ENCODE peak calls at places on chromosomes 6 and 20, in six cellular contexts. X is stomach; I is CD8-positive, alpha-beta T cell; P is gastrocnemius medialis; D is ovary; C is body of pancreas. W is an unnamed sample. For H3K4me1, the result is how much of the 10 kb centered on the place peaks cover.

GRCh38 chr6:81816387-81816786 is 63.9 kb upstream of the TENT5A start:
- DNase-seq in I (no peak), D (no peak), X (no peak), C (no peak), P (no peak), W (no peak)

GRCh38 chr6:106894978-106895702 is 79.4 kb downstream of the CD24 start:
- DNase-seq in C (no peak), P (no peak), D (no peak), X (peak), I (no peak), W (no peak)

GRCh38 chr6:116511424-116512131 is at the start of gene CALHM5:
- DNase-seq in D (peak), P (no peak), I (no peak), C (no peak), X (no peak), W (no peak)

GRCh38 chr20:21526776-21527175 is 12.9 kb upstream of the NKX2-2 start:
- DNase-seq in X (no peak), D (no peak), P (no peak), I (no peak), C (no peak), W (no peak)

GRCh38 chr6:108578595-108579038 is 17.9 kb downstream of the FOXO3 start:
- DNase-seq in I (no peak), D (no peak), P (no peak), C (no peak), X (no peak), W (no peak)

GRCh38 chr6:112041535-112041934 is 12.4 kb upstream of the CCN6 start:
- DNase-seq in D (no peak), X (no peak), I (no peak), C (no peak), P (no peak), W (no peak)

GRCh38 chr20:58246346-58246745 is 17.9 kb upstream of the ANKRD60 start:
- DNase-seq in X (no peak), C (no peak), I (no peak), D (no peak), P (no peak), W (no peak)

GRCh38 chr6:132282696-132283095 is 118.6 kb downstream of the MOXD1 start:
- DNase-seq in I (no peak), P (no peak), X (no peak), C (no peak), D (no peak), W (no peak)

GRCh38 chr6:42118162-42119001 is 24.0 kb downstream of the C6orf132 start:
- DNase-seq in X (peak), C (peak), D (no peak), P (peak), I (no peak), W (no peak)

GRCh38 chr6:169101981-169102380 is 151.7 kb downstream of the THBS2 start:
- DNase-seq in P (no peak), X (no peak), I (no peak), C (no peak), D (no peak), W (no peak)

GRCh38 chr6:80537321-80537972 is 431.0 kb downstream of the BCKDHB start:
- DNase-seq in I (no peak), X (no peak), D (no peak), C (no peak), P (no peak), W (no peak)

GRCh38 chr6:46565531-46565930 is 74.3 kb upstream of the RCAN2 start:
- DNase-seq in P (no peak), C (no peak), X (no peak), I (no peak), D (no peak), W (no peak)

GRCh38 chr6:97460394-97460793 is 177.4 kb upstream of the MMS22L start:
- DNase-seq in C (no peak), D (no peak), I (no peak), P (no peak), X (no peak), W (no peak)

GRCh38 chr6:16079354-16079753 is 49.5 kb upstream of the MYLIP start:
- DNase-seq in C (no peak), D (no peak), X (no peak), I (no peak), P (no peak), W (no peak)

GRCh38 chr20:50655325-50655880 is 35.9 kb downstream of the RIPOR3 start:
- DNase-seq in D (peak), X (no peak), P (peak), I (no peak), C (no peak), W (no peak)

GRCh38 chr6:73516712-73517489 is 3.9 kb downstream of the EEF1A1 start:
- DNase-seq in I (no peak), C (no peak), D (no peak), P (no peak), X (no peak), W (no peak)

GRCh38 chr6:35068206-35068605 is 72.9 kb downstream of the TCP11 start:
- DNase-seq in P (no peak), C (no peak), D (no peak), I (no peak), X (no peak), W (no peak)

GRCh38 chr6:40983752-40984151 is 55.3 kb downstream of the UNC5CL start:
- DNase-seq in P (no peak), C (no peak), D (no peak), I (no peak), X (no peak), W (no peak)

GRCh38 chr6:113594726-113595125 is 262.4 kb upstream of the MARCKS start:
- DNase-seq in C (no peak), X (no peak), P (no peak), D (no peak), I (no peak), W (no peak)

GRCh38 chr20:36773123-36773547 is 428 bp downstream of the DSN1 start:
- DNase-seq in I (no peak), P (no peak), C (no peak), D (no peak), X (no peak), W (no peak)

DNA sequence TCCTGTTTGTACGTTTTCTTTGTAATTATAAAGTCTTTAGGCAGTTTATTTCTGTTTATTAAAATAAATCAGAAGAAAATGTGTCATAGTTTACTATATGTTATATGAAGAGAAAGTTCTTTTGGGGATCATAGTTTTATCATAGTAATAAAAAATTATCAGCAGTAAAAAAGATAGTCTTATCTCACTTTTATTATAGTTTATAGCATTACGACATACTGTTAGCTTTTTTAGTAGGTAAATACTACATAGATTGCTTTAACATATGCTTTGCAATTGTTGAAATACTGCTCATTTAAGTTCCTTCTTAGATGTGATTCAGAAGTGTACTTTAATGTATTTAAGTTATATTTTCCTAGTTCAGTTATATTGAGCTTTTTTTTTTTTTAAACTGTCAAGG is 13.9 kb downstream of the QKI start:
- DNase-seq in X (no peak), I (no peak), C (no peak), P (no peak), D (no peak), W (no peak)
- H3K4me1 ChIP-seq in X (half or more), I (under half), C (under half), P (half or more), D (under half), W (under half)

DNA sequence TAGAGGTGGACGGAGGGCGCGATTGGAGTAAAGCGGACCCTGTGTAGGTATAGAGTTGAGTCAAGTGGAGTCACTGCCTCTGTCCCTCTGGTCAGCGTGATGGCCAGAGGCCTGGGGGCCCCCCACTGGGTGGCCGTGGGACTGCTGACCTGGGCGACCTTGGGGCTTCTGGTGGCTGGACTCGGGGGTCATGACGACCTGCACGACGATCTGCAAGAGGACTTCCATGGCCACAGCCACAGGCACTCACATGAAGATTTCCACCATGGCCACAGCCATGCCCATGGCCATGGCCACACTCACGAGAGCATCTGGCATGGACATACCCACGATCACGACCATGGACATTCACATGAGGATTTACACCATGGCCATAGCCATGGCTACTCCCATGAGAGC is 479 bp downstream of the SLC39A7 start:
- DNase-seq in I (no peak), D (peak), C (peak), X (no peak), P (no peak), W (no peak)
- H3K4me1 ChIP-seq in I (half or more), D (under half), C (half or more), X (half or more), P (half or more), W (under half)

GRCh38 chr6:32947552-32948465 is 5.1 kb downstream of the HLA-DMA start:
- DNase-seq in D (no peak), C (peak), X (no peak), P (no peak), I (no peak), W (no peak)

GRCh38 chr6:32949113-32949512 is 3.8 kb downstream of the HLA-DMA start:
- DNase-seq in P (no peak), D (no peak), I (no peak), C (no peak), X (no peak), W (no peak)

GRCh38 chr6:32950449-32950848 is 2.4 kb downstream of the HLA-DMA start:
- DNase-seq in P (no peak), D (no peak), I (no peak), X (no peak), C (no peak), W (no peak)

GRCh38 chr6:32952817-32953739 is at the start of gene HLA-DMA:
- DNase-seq in P (peak), I (peak), D (peak), C (peak), X (peak), W (peak)

GRCh38 chr6:32950010-32950409 is 2.9 kb downstream of the HLA-DMA start:
- DNase-seq in D (no peak), P (no peak), C (no peak), X (no peak), I (no peak), W (no peak)
- H3K4me1 ChIP-seq in D (under half), P (under half), C (under half), X (under half), I (under half), W (under half)

GRCh38 chr6:44061375-44062104 is 65.7 kb downstream of the MRPL14 start:
- DNase-seq in D (no peak), X (no peak), I (no peak), C (no peak), P (no peak), W (no peak)

GRCh38 chr6:44057931-44058616 is 69.2 kb downstream of the MRPL14 start:
- DNase-seq in X (no peak), P (no peak), D (no peak), I (no peak), C (no peak), W (no peak)

GRCh38 chr6:44060622-44061374 is 66.5 kb downstream of the MRPL14 start:
- DNase-seq in X (no peak), C (no peak), P (peak), I (no peak), D (no peak), W (no peak)

GRCh38 chr6:44058617-44059358 is 68.5 kb downstream of the MRPL14 start:
- DNase-seq in C (no peak), P (peak), I (no peak), X (peak), D (no peak), W (no peak)

DNA sequence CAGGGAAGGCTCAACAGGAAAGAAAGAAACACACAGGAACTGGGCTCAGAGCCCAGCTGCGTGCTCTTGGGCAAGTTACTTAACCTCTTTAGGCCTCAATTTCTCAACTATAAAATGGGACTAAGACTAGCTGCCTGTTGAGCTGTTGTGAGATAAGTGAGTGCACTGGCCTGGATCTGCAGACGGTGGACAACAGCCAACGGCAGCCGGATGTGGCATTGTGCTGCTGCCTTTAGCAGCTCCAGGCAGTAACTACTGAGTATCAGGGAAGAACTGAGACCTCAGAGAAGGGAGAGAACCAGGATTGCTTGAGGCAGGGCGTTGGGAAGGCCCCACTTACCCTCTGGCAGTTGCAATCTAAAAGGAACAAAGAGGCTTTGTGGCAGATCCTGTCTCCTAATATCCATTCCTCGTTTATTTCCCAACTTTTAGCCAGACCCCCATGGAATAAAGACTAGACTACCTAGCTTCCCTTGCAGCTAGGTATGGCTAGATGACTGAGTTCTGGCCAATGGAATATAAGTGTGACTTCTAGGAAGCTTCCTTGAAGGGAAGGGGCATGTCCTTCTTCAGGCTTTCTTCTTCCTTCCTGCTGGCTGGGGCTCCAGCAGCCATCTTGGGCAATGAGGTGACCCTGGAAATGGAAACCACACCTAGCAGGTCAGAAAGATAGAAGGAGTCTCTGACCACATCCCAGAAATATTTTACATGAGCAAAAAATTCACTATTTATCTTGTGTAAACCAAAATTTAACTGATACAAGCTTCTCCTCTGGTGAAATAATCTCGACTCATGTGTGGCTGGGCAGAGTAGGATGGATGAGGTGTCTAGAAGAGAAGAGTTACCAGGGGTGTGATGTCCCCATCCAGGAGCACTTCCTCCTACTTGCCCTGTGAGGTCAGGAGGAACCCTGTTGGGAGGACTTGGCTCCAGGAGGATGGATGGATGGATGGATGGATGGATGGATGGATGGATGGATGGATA is 67.6 kb downstream of the MRPL14 start:
- DNase-seq in I (no peak), C (no peak), D (no peak), X (peak), P (no peak), W (no peak)
- H3K4me1 ChIP-seq in I (under half), C (under half), D (under half), X (under half), P (under half), W (under half)

GRCh38 chr20:62566266-62566665 is 76.0 kb upstream of the SLCO4A1 start:
- DNase-seq in C (no peak), I (no peak), X (no peak), P (no peak), D (no peak), W (no peak)
- H3K4me1 ChIP-seq in C (under half), I (under half), X (under half), P (under half), D (under half), W (under half)

GRCh38 chr20:46433051-46433450 is 26.6 kb upstream of the ELMO2 start:
- DNase-seq in P (no peak), D (no peak), X (no peak), I (no peak), C (no peak), W (no peak)

GRCh38 chr20:46438156-46438750 is 31.8 kb upstream of the ELMO2 start:
- DNase-seq in X (no peak), C (no peak), D (no peak), I (no peak), P (no peak), W (no peak)

GRCh38 chr20:46435146-46435545 is 28.7 kb upstream of the ELMO2 start:
- DNase-seq in C (no peak), D (no peak), X (no peak), P (no peak), I (no peak), W (no peak)

GRCh38 chr20:46430921-46431712 is 24.7 kb upstream of the ELMO2 start:
- DNase-seq in X (no peak), C (no peak), I (no peak), D (no peak), P (no peak), W (no peak)

DNA sequence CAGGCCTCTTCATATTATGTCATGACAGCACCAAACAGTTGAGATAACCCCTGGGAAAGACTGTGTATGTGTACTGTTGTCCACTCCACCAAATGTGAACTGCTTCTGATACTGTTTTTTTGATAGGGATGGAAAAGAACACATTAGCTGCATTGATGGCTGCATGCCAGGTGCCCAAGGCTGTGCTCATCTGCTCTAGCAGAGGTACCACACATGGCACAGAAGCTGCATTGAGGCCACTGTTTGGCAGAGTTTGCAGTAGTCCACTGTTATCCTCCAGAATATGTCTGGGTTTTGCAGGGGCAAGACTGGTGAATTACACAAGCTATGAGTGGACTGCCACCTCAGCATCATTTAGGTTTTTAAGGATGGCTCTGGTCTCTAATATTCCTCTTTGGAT is 28.2 kb upstream of the ELMO2 start:
- DNase-seq in X (no peak), D (no peak), C (no peak), P (no peak), I (no peak), W (no peak)
- H3K4me1 ChIP-seq in X (under half), D (under half), C (under half), P (under half), I (under half), W (under half)

GRCh38 chr6:44233560-44234100 is 10.2 kb downstream of the SLC29A1 start:
- DNase-seq in C (no peak), P (no peak), X (no peak), D (peak), I (no peak), W (no peak)
- H3K4me1 ChIP-seq in C (half or more), P (half or more), X (half or more), D (under half), I (under half), W (under half)

GRCh38 chr6:11785953-11786579 is 7.5 kb upstream of the ADTRP start:
- DNase-seq in X (no peak), P (no peak), D (no peak), C (peak), I (no peak), W (no peak)

GRCh38 chr6:11783524-11784064 is 5.0 kb upstream of the ADTRP start:
- DNase-seq in X (no peak), D (no peak), I (no peak), C (no peak), P (no peak), W (no peak)

GRCh38 chr6:11788043-11788442 is 9.4 kb upstream of the ADTRP start:
- DNase-seq in I (no peak), P (no peak), C (no peak), X (no peak), D (no peak), W (no peak)

GRCh38 chr6:11784341-11784740 is 5.7 kb upstream of the ADTRP start:
- DNase-seq in D (no peak), X (no peak), I (no peak), P (no peak), C (no peak), W (no peak)

DNA sequence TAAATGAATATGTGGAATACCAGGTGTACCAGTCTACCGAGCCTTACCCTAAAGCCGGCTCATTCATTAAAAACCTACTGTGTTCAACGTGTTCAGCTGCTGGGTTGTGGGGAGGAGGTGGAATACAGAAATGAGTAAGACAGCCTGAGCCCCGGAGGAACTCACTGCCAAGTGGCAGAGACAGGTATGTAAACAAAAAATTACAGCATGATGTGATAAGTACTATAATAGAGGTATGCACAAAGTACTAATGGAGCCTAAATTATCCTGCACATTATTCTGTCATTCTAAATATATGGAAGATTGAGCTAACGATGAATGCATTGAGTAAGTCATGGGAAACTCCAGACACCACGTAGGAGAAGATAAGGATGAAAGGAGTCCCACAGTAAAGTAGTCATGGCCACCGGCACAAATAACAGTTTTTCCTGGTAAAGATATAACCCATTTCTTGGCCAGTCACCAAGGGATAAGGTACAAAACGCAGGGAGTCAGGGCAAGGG is 6.9 kb upstream of the ADTRP start:
- DNase-seq in X (no peak), C (peak), I (no peak), D (no peak), P (no peak), W (no peak)
- H3K4me1 ChIP-seq in X (under half), C (under half), I (under half), D (under half), P (under half), W (under half)

GRCh38 chr6:145761584-145761983 is 26.3 kb upstream of the EPM2A start:
- DNase-seq in X (no peak), P (no peak), C (no peak), D (no peak), I (no peak), W (no peak)

GRCh38 chr6:145756170-145756662 is 20.9 kb upstream of the EPM2A start:
- DNase-seq in D (peak), P (no peak), C (peak), I (no peak), X (no peak), W (no peak)

GRCh38 chr6:145758086-145758485 is 22.8 kb upstream of the EPM2A start:
- DNase-seq in C (no peak), P (no peak), X (no peak), I (no peak), D (no peak), W (no peak)

GRCh38 chr6:145752638-145753037 is 17.3 kb upstream of the EPM2A start:
- DNase-seq in I (no peak), C (no peak), X (no peak), P (no peak), D (no peak), W (no peak)

DNA sequence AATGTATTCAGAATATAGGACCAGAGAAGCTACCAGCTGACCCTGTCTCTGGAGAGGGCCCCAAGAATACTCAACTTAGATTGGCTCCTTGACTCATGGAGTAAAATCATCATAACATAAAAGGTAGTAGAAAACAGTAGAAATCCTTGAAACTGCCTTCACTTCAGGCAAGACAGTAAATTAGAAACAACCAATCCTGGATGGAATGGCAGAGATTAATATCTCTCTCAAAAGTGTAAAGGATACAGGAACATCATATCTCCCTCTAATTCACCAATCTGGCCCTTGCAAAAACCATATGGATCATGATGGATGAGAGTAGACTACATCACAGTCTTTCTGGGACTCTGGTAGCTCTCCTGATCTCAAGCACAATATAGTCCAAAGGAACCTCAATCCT is 20.4 kb upstream of the EPM2A start:
- DNase-seq in C (no peak), D (no peak), X (no peak), I (no peak), P (no peak), W (no peak)
- H3K4me1 ChIP-seq in C (under half), D (under half), X (under half), I (under half), P (under half), W (under half)

W was measured in naive thymus-derived CD4-positive, alpha-beta T cell.